ENCODE peak calls at places on chromosomes 3 and 15, in six cellular contexts. B, V, P, I, Q and L are unnamed samples.

GRCh38 chr3:70333080-70333479 is 20.6 kb upstream of the MDFIC2 start:
- DNase-seq in B (no peak), I (no peak), V (no peak), P (no peak), Q (no peak), L (no peak)

GRCh38 chr3:139312959-139313358 is 30.9 kb upstream of the MRPS22 start:
- DNase-seq in V (no peak), B (peak), I (no peak), Q (no peak), P (peak), L (no peak)

GRCh38 chr15:75659928-75660645 is 12.4 kb downstream of the SNX33 start:
- DNase-seq in B (no peak), Q (peak), V (no peak), P (no peak), I (no peak), L (no peak)

GRCh38 chr3:157370867-157371266 is 65.8 kb upstream of the PTX3 start:
- DNase-seq in Q (no peak), V (no peak), P (no peak), B (no peak), I (no peak), L (no peak)

GRCh38 chr3:187136936-187137335 is 2.4 kb downstream of the RPL39L start:
- DNase-seq in V (no peak), B (no peak), Q (no peak), P (peak), I (no peak), L (no peak)

GRCh38 chr15:44712108-44713005 is 1.0 kb downstream of the B2M start:
- DNase-seq in B (peak), P (peak), Q (no peak), I (peak), V (peak), L (no peak)

GRCh38 chr3:13884851-13885703 is 5.2 kb upstream of the WNT7A start:
- DNase-seq in P (peak), V (no peak), Q (no peak), B (peak), I (peak), L (no peak)

GRCh38 chr3:27639271-27639670 is 82.9 kb downstream of the EOMES start:
- DNase-seq in P (no peak), Q (no peak), B (no peak), V (no peak), I (no peak), L (no peak)

GRCh38 chr3:178107804-178108203 is 428.4 kb upstream of the KCNMB2 start:
- DNase-seq in P (no peak), Q (no peak), V (no peak), I (no peak), B (no peak), L (no peak)

GRCh38 chr3:44001072-44001471 is 240.6 kb upstream of the TOPAZ1 start:
- DNase-seq in I (no peak), B (no peak), P (peak), V (no peak), Q (no peak), L (no peak)

DNA sequence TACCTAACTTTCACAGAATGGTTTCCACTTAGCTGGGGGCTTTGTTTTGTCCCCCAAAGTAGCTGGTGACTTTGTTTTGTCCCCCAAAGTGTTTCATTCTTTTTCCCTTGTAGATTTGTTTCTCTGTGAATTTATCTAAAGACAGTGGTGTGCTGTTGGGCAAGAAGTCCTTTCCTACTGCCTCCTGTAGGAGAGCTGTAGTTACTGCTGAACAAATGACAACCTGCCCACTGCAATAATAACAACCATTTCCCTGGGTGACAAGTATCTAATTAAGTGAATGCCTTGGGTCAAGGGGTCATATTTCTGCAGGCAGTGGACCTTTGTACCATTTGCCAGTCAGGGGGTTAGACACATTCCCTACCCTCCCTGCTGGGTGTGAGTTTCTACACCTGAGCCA is 125.4 kb upstream of the BFSP2 start:
- DNase-seq in P (no peak), V (no peak), B (no peak), Q (no peak), I (no peak), L (no peak)
- TF ChIP-seq CTCF in P (no peak), V (no peak), B (no peak), Q (no peak), I (no peak), L (peak)

GRCh38 chr3:158845748-158846350 is 44.0 kb downstream of the MFSD1 start:
- DNase-seq in P (peak), V (peak), Q (no peak), I (no peak), B (peak), L (no peak)

GRCh38 chr3:158849747-158850146 is 47.9 kb downstream of the MFSD1 start:
- DNase-seq in I (no peak), V (no peak), Q (no peak), P (no peak), B (no peak), L (no peak)

GRCh38 chr3:158847466-158847849 is 45.6 kb downstream of the MFSD1 start:
- DNase-seq in V (no peak), I (no peak), P (no peak), Q (no peak), B (no peak), L (no peak)

GRCh38 chr3:158847885-158848284 is 46.0 kb downstream of the MFSD1 start:
- DNase-seq in I (no peak), Q (no peak), B (no peak), V (no peak), P (no peak), L (no peak)

GRCh38 chr3:158846803-158847465 is 45.1 kb downstream of the MFSD1 start:
- DNase-seq in Q (no peak), V (no peak), P (no peak), B (no peak), I (no peak), L (no peak)
- TF ChIP-seq CTCF in Q (no peak), V (no peak), P (no peak), B (no peak), I (no peak), L (no peak)

GRCh38 chr3:56672-57071 is 139.9 kb upstream of the CHL1 start:
- DNase-seq in Q (no peak), P (no peak), V (no peak), B (no peak), I (no peak), L (no peak)

GRCh38 chr3:59818-60217 is 136.7 kb upstream of the CHL1 start:
- DNase-seq in B (no peak), V (no peak), I (no peak), Q (no peak), P (no peak), L (no peak)

DNA sequence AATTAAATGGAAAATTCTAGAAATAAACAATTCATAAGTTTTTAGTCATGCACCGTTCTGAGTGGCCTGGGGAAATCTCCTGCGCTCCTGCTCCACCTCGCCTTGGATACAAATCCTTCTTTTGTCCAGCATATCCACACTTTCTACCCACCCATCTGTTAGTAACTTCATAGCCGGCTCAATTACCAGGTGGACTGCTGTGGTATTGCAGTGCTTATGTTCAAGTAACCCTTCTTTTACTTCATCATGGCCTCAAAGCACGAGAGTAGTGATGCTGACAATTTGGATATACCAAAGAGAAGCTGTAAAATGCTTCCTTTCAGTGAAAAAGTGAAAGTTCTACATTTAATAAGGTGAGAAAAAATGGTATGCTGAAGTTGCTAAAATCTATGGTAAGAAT is 142.3 kb upstream of the CHL1 start:
- DNase-seq in I (no peak), V (no peak), B (no peak), Q (no peak), P (no peak), L (no peak)
- TF ChIP-seq CTCF in I (no peak), V (no peak), B (no peak), Q (no peak), P (no peak), L (no peak)

DNA sequence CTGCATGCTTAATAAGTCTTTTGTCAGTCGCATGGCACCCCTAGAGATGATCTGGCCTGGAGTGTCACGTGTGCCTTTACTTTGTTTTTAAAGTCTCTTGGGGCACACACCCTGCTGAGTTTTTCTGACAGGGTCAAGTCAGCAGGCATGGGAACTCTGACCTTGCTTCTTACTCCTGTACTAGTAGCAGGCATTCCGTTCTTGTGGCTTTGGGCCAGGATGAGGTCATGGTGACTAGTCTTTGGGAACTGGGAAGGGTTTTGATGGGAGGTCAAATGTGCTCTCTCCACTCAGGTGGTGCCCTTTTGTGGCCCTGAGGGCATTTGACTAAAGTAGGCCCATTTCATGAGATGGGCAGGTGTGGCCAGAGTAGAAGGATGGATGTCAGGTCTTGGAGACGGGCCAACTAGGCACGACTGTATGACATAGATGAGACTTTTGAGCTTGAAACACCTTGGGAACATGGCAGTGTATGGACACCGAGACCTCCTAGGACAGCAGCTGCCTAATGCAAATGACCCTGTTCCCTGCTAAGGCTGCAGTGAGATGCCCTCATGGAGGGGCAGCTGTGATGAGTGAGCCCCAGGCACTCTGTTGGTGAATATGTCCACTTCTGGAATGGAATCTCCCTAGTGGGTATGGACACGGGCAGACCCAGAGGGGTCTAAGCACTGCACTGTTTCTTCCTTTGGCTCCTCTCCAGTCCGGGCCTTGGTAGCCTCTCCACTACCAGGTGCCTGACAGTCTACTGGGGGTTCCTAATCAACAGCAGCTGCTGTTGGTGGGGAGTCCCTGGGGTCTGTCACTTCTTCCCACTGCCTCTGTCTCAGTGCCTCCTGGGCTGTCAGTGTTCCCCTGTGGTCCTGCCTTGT is 16.4 kb downstream of the SRPRB start:
- DNase-seq in I (peak), Q (peak), B (no peak), P (peak), V (peak), L (no peak)
- TF ChIP-seq CTCF in I (peak), Q (peak), B (no peak), P (peak), V (no peak), L (peak)

GRCh38 chr15:47588968-47589367 is 128.3 kb upstream of the SEMA6D start:
- DNase-seq in B (no peak), P (no peak), I (no peak), V (no peak), Q (no peak), L (no peak)

GRCh38 chr15:47586653-47587224 is 130.6 kb upstream of the SEMA6D start:
- DNase-seq in B (no peak), I (no peak), Q (no peak), P (peak), V (no peak), L (no peak)

GRCh38 chr15:47582283-47582682 is 135.0 kb upstream of the SEMA6D start:
- DNase-seq in B (no peak), P (no peak), Q (no peak), V (no peak), I (no peak), L (no peak)

DNA sequence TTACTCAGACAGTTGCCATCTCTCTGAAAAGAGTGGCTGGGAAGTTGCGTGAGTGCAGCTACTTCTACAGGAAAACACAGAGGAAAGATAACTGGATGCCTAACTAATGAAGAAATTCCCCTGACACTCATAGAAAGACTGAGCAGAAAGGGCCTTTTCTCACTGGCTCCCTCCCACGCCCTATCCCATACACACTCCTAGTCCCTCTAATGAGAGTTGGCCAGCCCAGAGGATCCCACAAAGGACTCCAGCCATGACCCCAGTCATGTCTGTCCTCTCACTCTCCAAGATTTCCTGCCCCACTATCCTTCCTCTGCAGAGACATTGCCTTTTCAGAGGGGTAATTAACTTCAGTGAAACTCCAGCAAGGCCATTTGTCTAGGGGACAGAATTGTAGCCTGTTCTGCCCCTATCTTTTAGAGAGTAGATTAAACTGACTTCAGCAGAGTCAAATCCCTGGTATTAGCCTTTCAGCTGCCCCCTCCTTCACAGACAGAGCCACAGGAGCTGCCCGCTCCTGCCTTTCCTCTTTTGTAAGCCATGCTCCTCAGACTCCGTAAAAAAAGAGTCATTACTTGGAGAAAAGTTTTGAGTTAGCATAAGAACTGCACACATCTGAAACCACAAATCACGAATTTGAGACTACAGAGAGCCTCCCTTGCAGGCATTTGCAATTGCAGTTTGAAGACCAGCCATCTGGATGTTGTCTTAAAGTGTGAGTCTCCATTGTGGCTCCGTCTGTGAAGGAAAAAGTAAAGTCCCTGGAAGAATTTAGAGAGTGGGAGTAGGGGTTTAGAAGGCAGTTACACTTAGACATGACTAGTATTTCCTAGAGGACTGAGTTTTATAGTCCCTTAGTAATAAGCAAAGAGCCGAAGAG is 129.1 kb upstream of the SEMA6D start:
- DNase-seq in Q (no peak), I (no peak), P (no peak), B (no peak), V (no peak), L (no peak)
- TF ChIP-seq CTCF in Q (no peak), I (no peak), P (no peak), B (no peak), V (no peak), L (no peak)

GRCh38 chr3:129348734-129349133 is 70.1 kb downstream of the HMCES start:
- DNase-seq in P (no peak), B (no peak), I (no peak), V (no peak), Q (no peak), L (no peak)

GRCh38 chr3:129345281-129345680 is 66.6 kb downstream of the HMCES start:
- DNase-seq in B (no peak), Q (no peak), I (no peak), V (no peak), P (no peak), L (no peak)

GRCh38 chr3:129347446-129347845 is 68.8 kb downstream of the HMCES start:
- DNase-seq in Q (no peak), B (no peak), V (no peak), I (no peak), P (no peak), L (no peak)

GRCh38 chr3:129345971-129346370 is 67.3 kb downstream of the HMCES start:
- DNase-seq in I (no peak), Q (no peak), V (no peak), P (no peak), B (no peak), L (no peak)

DNA sequence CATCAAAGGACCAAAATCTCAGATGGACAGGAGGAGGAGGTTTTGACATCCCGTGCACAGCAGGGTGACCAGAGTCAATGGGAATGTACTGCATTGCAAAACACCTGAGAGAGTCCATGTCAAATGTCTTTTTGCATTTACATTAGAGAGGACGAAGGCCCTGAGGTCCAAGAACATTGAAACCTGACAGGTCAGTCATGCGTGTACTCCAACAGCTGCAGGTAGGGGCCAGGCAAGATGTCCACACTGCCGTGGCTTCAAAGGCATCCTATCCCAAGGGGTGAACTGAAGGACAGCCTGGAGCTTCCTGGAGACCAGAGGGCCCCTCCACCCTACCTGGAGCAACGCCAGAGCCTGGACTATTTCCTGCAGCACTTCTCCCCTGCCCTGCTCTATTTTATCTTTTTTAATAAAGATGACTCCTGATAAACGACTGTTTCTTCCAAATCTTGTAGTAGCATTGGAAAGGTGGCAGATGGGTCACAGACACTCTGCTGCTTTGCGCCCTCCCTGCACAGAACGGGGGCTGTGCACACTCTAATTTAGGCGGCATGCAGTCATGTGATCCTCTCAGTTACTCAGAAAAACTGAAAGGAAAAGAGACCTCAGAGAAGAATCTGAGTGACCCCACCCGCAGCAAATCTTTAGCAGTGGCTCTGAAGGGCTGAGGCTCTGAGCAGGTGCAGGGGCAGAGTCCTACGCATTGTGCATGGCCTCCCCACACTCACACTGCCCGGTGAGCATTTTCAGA is 68.2 kb downstream of the HMCES start:
- DNase-seq in I (no peak), Q (no peak), P (no peak), V (no peak), B (no peak), L (no peak)
- TF ChIP-seq CTCF in I (no peak), Q (no peak), P (no peak), V (no peak), B (no peak), L (no peak)

GRCh38 chr3:133954961-133955360 is 59.3 kb upstream of the RAB6B start:
- DNase-seq in I (no peak), P (no peak), V (no peak), Q (no peak), B (no peak), L (no peak)

GRCh38 chr3:133956333-133956732 is 60.7 kb upstream of the RAB6B start:
- DNase-seq in V (no peak), P (no peak), I (no peak), B (no peak), Q (no peak), L (no peak)

GRCh38 chr3:133955892-133956291 is 60.2 kb upstream of the RAB6B start:
- DNase-seq in Q (no peak), P (peak), V (no peak), B (no peak), I (no peak), L (no peak)

GRCh38 chr3:133958071-133958806 is 62.6 kb upstream of the RAB6B start:
- DNase-seq in P (no peak), Q (no peak), V (no peak), B (no peak), I (no peak), L (no peak)

GRCh38 chr3:133956982-133957381 is 61.3 kb upstream of the RAB6B start:
- DNase-seq in P (no peak), I (no peak), B (no peak), Q (no peak), V (no peak), L (no peak)
- TF ChIP-seq CTCF in P (no peak), I (no peak), B (no peak), Q (no peak), V (no peak), L (no peak)

DNA sequence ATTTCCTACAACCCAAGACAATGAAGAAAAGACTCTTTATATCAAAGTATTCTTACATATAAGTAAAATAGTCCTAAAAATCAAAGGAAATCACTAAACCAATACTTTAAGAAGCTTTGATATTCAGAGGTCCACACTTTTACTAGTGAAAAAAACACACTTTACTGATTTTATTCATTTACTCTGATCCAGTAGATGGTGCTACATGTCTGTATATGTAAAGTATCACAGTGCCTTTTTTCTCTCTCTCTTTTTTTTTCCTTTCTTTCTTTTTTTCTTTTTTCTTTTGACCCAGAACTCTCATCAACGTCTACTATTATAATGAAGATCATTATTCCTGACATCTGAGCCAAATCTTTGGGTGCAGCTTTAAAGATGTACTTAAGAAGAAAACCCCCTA is 10.8 kb upstream of the CCDC39 start:
- DNase-seq in B (no peak), I (no peak), V (no peak), P (no peak), Q (no peak), L (no peak)
- TF ChIP-seq CTCF in B (peak), I (no peak), V (no peak), P (peak), Q (no peak), L (no peak)